ENCODE peak calls at places on chromosomes 5 and 9, in ten cellular contexts. One of them, this sample, is unnamed. For H3K27me3 and H3K4me1, the result is how much of the 10 kb centered on the place peaks cover.

GRCh38 chr5:149402291-149402690 is 23.2 kb upstream of the IL17B start:
- DNase-seq in naive thymus-derived CD4-positive, alpha-beta T cell: no peak
- DNase-seq in hepatocyte: no peak
- DNase-seq in fibroblast of lung: no peak
- DNase-seq in lower lobe of right lung: no peak
- DNase-seq in prostate gland: no peak
- DNase-seq in heart right ventricle: no peak
- DNase-seq in CD4-positive, CD25-positive, alpha-beta regulatory T cell: no peak
- DNase-seq in aorta: peak
- DNase-seq in neural progenitor cell: no peak
- DNase-seq in this sample: no peak

GRCh38 chr9:91954841-91955471 is 4.9 kb upstream of the ROR2 start:
- DNase-seq in naive thymus-derived CD4-positive, alpha-beta T cell: peak
- DNase-seq in hepatocyte: peak
- DNase-seq in fibroblast of lung: peak
- DNase-seq in lower lobe of right lung: no peak
- DNase-seq in prostate gland: peak
- DNase-seq in heart right ventricle: no peak
- DNase-seq in CD4-positive, CD25-positive, alpha-beta regulatory T cell: peak
- DNase-seq in aorta: no peak
- DNase-seq in neural progenitor cell: peak
- DNase-seq in this sample: peak

GRCh38 chr9:129939426-129939825 is 103.6 kb downstream of the FNBP1 start:
- DNase-seq in naive thymus-derived CD4-positive, alpha-beta T cell: no peak
- DNase-seq in hepatocyte: no peak
- DNase-seq in fibroblast of lung: peak
- DNase-seq in lower lobe of right lung: no peak
- DNase-seq in prostate gland: no peak
- DNase-seq in heart right ventricle: no peak
- DNase-seq in CD4-positive, CD25-positive, alpha-beta regulatory T cell: no peak
- DNase-seq in aorta: no peak
- DNase-seq in neural progenitor cell: no peak
- DNase-seq in this sample: no peak

GRCh38 chr5:87722286-87722685 is 309.6 kb upstream of the CCNH start:
- DNase-seq in naive thymus-derived CD4-positive, alpha-beta T cell: no peak
- DNase-seq in hepatocyte: no peak
- DNase-seq in fibroblast of lung: peak
- DNase-seq in lower lobe of right lung: no peak
- DNase-seq in prostate gland: no peak
- DNase-seq in heart right ventricle: no peak
- DNase-seq in CD4-positive, CD25-positive, alpha-beta regulatory T cell: no peak
- DNase-seq in aorta: no peak
- DNase-seq in neural progenitor cell: no peak
- DNase-seq in this sample: no peak

GRCh38 chr5:145936401-145937131 is at the start of gene SH3RF2:
- DNase-seq in naive thymus-derived CD4-positive, alpha-beta T cell: peak
- DNase-seq in hepatocyte: peak
- DNase-seq in fibroblast of lung: peak
- DNase-seq in lower lobe of right lung: peak
- DNase-seq in prostate gland: peak
- DNase-seq in heart right ventricle: peak
- DNase-seq in CD4-positive, CD25-positive, alpha-beta regulatory T cell: peak
- DNase-seq in aorta: peak
- DNase-seq in neural progenitor cell: peak
- DNase-seq in this sample: peak

GRCh38 chr5:133192716-133193115 is 140.9 kb downstream of the HSPA4 start:
- DNase-seq in naive thymus-derived CD4-positive, alpha-beta T cell: no peak
- DNase-seq in hepatocyte: no peak
- DNase-seq in fibroblast of lung: no peak
- DNase-seq in lower lobe of right lung: no peak
- DNase-seq in prostate gland: no peak
- DNase-seq in heart right ventricle: no peak
- DNase-seq in CD4-positive, CD25-positive, alpha-beta regulatory T cell: no peak
- DNase-seq in aorta: no peak
- DNase-seq in neural progenitor cell: no peak
- DNase-seq in this sample: no peak

GRCh38 chr9:100714372-100715099 is 136.7 kb downstream of the CAVIN4 start:
- DNase-seq in naive thymus-derived CD4-positive, alpha-beta T cell: peak
- DNase-seq in hepatocyte: peak
- DNase-seq in fibroblast of lung: peak
- DNase-seq in lower lobe of right lung: no peak
- DNase-seq in prostate gland: peak
- DNase-seq in heart right ventricle: peak
- DNase-seq in CD4-positive, CD25-positive, alpha-beta regulatory T cell: peak
- DNase-seq in aorta: no peak
- DNase-seq in neural progenitor cell: peak
- DNase-seq in this sample: peak

GRCh38 chr9:127878001-127878651 is 651 bp upstream of the AK1 start:
- DNase-seq in naive thymus-derived CD4-positive, alpha-beta T cell: no peak
- DNase-seq in hepatocyte: no peak
- DNase-seq in fibroblast of lung: no peak
- DNase-seq in lower lobe of right lung: no peak
- DNase-seq in prostate gland: no peak
- DNase-seq in heart right ventricle: no peak
- DNase-seq in CD4-positive, CD25-positive, alpha-beta regulatory T cell: no peak
- DNase-seq in aorta: no peak
- DNase-seq in neural progenitor cell: peak
- DNase-seq in this sample: peak

GRCh38 chr5:107770051-107770450 is 99.3 kb upstream of the EFNA5 start:
- DNase-seq in naive thymus-derived CD4-positive, alpha-beta T cell: no peak
- DNase-seq in hepatocyte: no peak
- DNase-seq in fibroblast of lung: no peak
- DNase-seq in lower lobe of right lung: no peak
- DNase-seq in prostate gland: no peak
- DNase-seq in heart right ventricle: no peak
- DNase-seq in CD4-positive, CD25-positive, alpha-beta regulatory T cell: no peak
- DNase-seq in aorta: no peak
- DNase-seq in neural progenitor cell: no peak
- DNase-seq in this sample: no peak

GRCh38 chr9:105972805-105973204 is 278.5 kb downstream of the TMEM38B start:
- DNase-seq in naive thymus-derived CD4-positive, alpha-beta T cell: no peak
- DNase-seq in hepatocyte: no peak
- DNase-seq in fibroblast of lung: no peak
- DNase-seq in lower lobe of right lung: no peak
- DNase-seq in prostate gland: no peak
- DNase-seq in heart right ventricle: no peak
- DNase-seq in CD4-positive, CD25-positive, alpha-beta regulatory T cell: no peak
- DNase-seq in aorta: no peak
- DNase-seq in neural progenitor cell: no peak
- DNase-seq in this sample: no peak

DNA sequence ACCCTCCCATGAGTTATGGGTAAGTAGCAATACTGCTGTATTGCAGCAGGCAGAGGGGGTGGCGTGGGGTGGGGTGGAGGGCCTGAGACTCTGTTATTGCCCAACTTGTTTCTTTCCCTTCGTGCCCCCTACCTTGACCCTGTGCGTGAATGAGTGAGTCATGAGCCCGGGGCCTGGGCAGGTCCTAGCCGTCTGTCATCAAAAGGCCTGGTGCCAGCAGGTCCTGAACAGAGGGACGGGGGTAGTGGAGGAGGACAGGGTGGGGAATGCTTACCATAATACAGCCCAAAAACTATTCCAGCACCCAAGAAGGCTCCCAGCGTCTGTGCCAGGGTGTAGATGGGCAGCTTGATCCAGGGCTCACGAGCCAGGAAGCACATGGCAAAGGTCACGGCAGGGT is 4.3 kb downstream of the AQP3 start:
- DNase-seq in naive thymus-derived CD4-positive, alpha-beta T cell: no peak
- DNase-seq in hepatocyte: no peak
- DNase-seq in fibroblast of lung: no peak
- DNase-seq in lower lobe of right lung: peak
- DNase-seq in prostate gland: no peak
- DNase-seq in heart right ventricle: no peak
- DNase-seq in CD4-positive, CD25-positive, alpha-beta regulatory T cell: no peak
- DNase-seq in aorta: no peak
- DNase-seq in neural progenitor cell: no peak
- DNase-seq in this sample: no peak
- H3K27ac ChIP-seq in naive thymus-derived CD4-positive, alpha-beta T cell: no peak
- H3K27ac ChIP-seq in hepatocyte: no peak
- H3K27ac ChIP-seq in fibroblast of lung: no peak
- H3K27ac ChIP-seq in lower lobe of right lung: peak
- H3K27ac ChIP-seq in prostate gland: no peak
- H3K27ac ChIP-seq in heart right ventricle: no peak
- H3K27ac ChIP-seq in CD4-positive, CD25-positive, alpha-beta regulatory T cell: no peak
- H3K27ac ChIP-seq in aorta: no peak
- H3K27ac ChIP-seq in neural progenitor cell: no peak
- H3K27ac ChIP-seq in this sample: no peak

DNA sequence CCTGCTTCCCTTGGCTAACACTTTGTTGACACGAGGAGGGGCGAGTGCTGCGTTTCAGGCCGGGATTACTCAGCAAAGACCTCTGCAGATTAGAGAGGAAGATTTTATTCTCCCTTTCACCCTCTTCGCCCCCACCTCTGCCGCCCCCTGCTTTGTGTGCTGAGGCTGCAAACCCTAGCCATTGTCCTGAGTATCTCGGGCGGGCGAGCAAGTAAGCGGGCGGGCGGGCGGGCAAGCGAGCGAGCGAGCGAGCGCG is 6.0 kb downstream of the ISL1 start:
- DNase-seq in naive thymus-derived CD4-positive, alpha-beta T cell: no peak
- DNase-seq in hepatocyte: no peak
- DNase-seq in fibroblast of lung: no peak
- DNase-seq in lower lobe of right lung: no peak
- DNase-seq in prostate gland: no peak
- DNase-seq in heart right ventricle: no peak
- DNase-seq in CD4-positive, CD25-positive, alpha-beta regulatory T cell: no peak
- DNase-seq in aorta: no peak
- DNase-seq in neural progenitor cell: peak
- DNase-seq in this sample: no peak
- H3K27me3 ChIP-seq in naive thymus-derived CD4-positive, alpha-beta T cell: under half
- H3K27me3 ChIP-seq in hepatocyte: half or more
- H3K27me3 ChIP-seq in fibroblast of lung: under half
- H3K27me3 ChIP-seq in lower lobe of right lung: half or more
- H3K27me3 ChIP-seq in prostate gland: under half
- H3K27me3 ChIP-seq in heart right ventricle: half or more
- H3K27me3 ChIP-seq in CD4-positive, CD25-positive, alpha-beta regulatory T cell: under half
- H3K27me3 ChIP-seq in aorta: under half
- H3K27me3 ChIP-seq in neural progenitor cell: half or more
- H3K27me3 ChIP-seq in this sample: under half

DNA sequence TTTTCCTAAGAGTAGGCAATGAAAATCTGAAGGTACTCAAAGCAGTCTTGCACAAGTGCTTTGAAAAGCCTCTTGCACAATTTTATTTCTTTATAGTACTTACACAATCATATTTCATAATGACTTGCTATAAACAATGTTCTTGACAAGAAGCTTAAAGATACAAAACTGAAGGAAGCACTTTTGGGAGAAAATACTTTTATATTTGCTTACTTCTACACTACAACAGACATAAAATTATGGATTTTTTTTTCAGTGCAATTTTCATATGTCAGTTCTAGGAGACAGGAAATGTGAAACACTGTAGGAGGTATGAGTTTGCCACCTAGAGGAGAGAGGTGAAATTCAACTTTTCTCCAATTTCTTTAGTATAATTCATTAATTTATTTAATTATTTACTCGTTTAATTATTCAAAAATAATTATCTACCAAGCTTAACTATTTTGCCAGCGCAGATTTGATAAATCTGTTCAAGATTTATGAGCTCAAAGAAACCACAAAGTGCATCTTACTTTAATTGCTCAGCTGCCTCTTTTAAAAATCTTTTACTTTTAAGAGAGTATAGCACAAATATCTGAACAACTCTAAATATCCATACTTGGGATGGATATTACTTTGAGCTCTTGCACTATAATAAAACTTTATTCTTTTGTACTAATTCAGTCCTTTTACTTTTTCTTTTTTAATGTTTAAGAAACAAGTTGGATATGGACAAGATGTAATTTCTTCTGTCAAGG is 29.0 kb upstream of the CDKN2B start:
- DNase-seq in naive thymus-derived CD4-positive, alpha-beta T cell: no peak
- DNase-seq in hepatocyte: no peak
- DNase-seq in fibroblast of lung: no peak
- DNase-seq in lower lobe of right lung: no peak
- DNase-seq in prostate gland: no peak
- DNase-seq in heart right ventricle: no peak
- DNase-seq in CD4-positive, CD25-positive, alpha-beta regulatory T cell: peak
- DNase-seq in aorta: no peak
- DNase-seq in neural progenitor cell: no peak
- DNase-seq in this sample: peak
- H3K4me1 ChIP-seq in naive thymus-derived CD4-positive, alpha-beta T cell: under half
- H3K4me1 ChIP-seq in hepatocyte: under half
- H3K4me1 ChIP-seq in fibroblast of lung: under half
- H3K4me1 ChIP-seq in lower lobe of right lung: under half
- H3K4me1 ChIP-seq in prostate gland: under half
- H3K4me1 ChIP-seq in heart right ventricle: under half
- H3K4me1 ChIP-seq in CD4-positive, CD25-positive, alpha-beta regulatory T cell: under half
- H3K4me1 ChIP-seq in aorta: under half
- H3K4me1 ChIP-seq in neural progenitor cell: under half
- H3K4me1 ChIP-seq in this sample: under half

DNA sequence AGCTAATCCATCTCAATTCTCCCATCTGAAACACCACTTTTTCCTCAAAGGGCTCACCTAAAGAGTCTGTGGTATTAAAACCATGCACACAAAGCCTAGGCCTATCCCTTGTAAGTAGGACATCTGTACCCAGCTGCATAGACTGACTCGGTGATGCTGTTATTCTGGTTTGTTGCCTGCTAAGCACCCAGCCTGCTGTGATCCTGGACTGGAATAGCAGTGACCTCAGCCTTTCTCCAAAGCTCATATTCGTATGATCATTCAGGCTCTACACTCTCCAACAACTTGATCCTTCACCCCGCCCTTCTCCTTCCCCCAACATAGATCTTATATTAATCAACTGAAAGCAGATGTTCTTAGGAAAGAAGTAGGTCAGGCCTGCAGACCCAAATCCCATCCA is 81.5 kb upstream of the WWC1 start:
- DNase-seq in naive thymus-derived CD4-positive, alpha-beta T cell: no peak
- DNase-seq in hepatocyte: no peak
- DNase-seq in fibroblast of lung: peak
- DNase-seq in lower lobe of right lung: no peak
- DNase-seq in prostate gland: no peak
- DNase-seq in heart right ventricle: no peak
- DNase-seq in CD4-positive, CD25-positive, alpha-beta regulatory T cell: no peak
- DNase-seq in aorta: no peak
- DNase-seq in neural progenitor cell: no peak
- DNase-seq in this sample: no peak
- H3K27ac ChIP-seq in naive thymus-derived CD4-positive, alpha-beta T cell: no peak
- H3K27ac ChIP-seq in hepatocyte: no peak
- H3K27ac ChIP-seq in fibroblast of lung: no peak
- H3K27ac ChIP-seq in lower lobe of right lung: no peak
- H3K27ac ChIP-seq in prostate gland: no peak
- H3K27ac ChIP-seq in heart right ventricle: peak
- H3K27ac ChIP-seq in CD4-positive, CD25-positive, alpha-beta regulatory T cell: no peak
- H3K27ac ChIP-seq in aorta: no peak
- H3K27ac ChIP-seq in neural progenitor cell: no peak
- H3K27ac ChIP-seq in this sample: no peak

GRCh38 chr9:68940620-68941019 is 73.3 kb downstream of the PRKACG start:
- DNase-seq in naive thymus-derived CD4-positive, alpha-beta T cell: no peak
- DNase-seq in hepatocyte: no peak
- DNase-seq in fibroblast of lung: no peak
- DNase-seq in lower lobe of right lung: no peak
- DNase-seq in prostate gland: no peak
- DNase-seq in heart right ventricle: no peak
- DNase-seq in CD4-positive, CD25-positive, alpha-beta regulatory T cell: no peak
- DNase-seq in aorta: no peak
- DNase-seq in neural progenitor cell: no peak
- DNase-seq in this sample: no peak
- H3K27me3 ChIP-seq in naive thymus-derived CD4-positive, alpha-beta T cell: under half
- H3K27me3 ChIP-seq in hepatocyte: under half
- H3K27me3 ChIP-seq in fibroblast of lung: under half
- H3K27me3 ChIP-seq in lower lobe of right lung: under half
- H3K27me3 ChIP-seq in prostate gland: under half
- H3K27me3 ChIP-seq in heart right ventricle: under half
- H3K27me3 ChIP-seq in CD4-positive, CD25-positive, alpha-beta regulatory T cell: under half
- H3K27me3 ChIP-seq in aorta: under half
- H3K27me3 ChIP-seq in neural progenitor cell: under half
- H3K27me3 ChIP-seq in this sample: under half

This sample was measured in SJCRH30.